ENCODE peak calls at places on chromosomes 5 and 9, in five cellular contexts. One of them, this sample, is unnamed.

GRCh38 chr5:160787247-160787646 is 64.8 kb downstream of the ATP10B start:
- DNase-seq in A549: peak; percentile 27
- DNase-seq in right lobe of liver: peak; percentile 31
- DNase-seq in H1: peak; percentile 53
- DNase-seq in transverse colon: peak; percentile 81
- DNase-seq in this sample: peak; percentile 35

GRCh38 chr5:165504716-165505115 is 1999.3 kb downstream of the MAT2B start:
- DNase-seq in transverse colon: no peak
- DNase-seq in H1: no peak
- DNase-seq in A549: no peak
- DNase-seq in right lobe of liver: no peak
- DNase-seq in this sample: no peak

GRCh38 chr5:163269624-163270023 is 167.8 kb upstream of the CCNG1 start:
- DNase-seq in A549: peak; percentile 4
- DNase-seq in right lobe of liver: no peak
- DNase-seq in transverse colon: no peak
- DNase-seq in H1: no peak
- DNase-seq in this sample: no peak

GRCh38 chr5:55450050-55450765 is 84.6 kb downstream of the PLPP1 start:
- DNase-seq in H1: no peak
- DNase-seq in right lobe of liver: no peak
- DNase-seq in transverse colon: no peak
- DNase-seq in A549: no peak
- DNase-seq in this sample: no peak

GRCh38 chr5:59547731-59548130 is 345.8 kb downstream of the PDE4D start:
- DNase-seq in A549: peak; percentile 76
- DNase-seq in H1: no peak
- DNase-seq in right lobe of liver: no peak
- DNase-seq in transverse colon: no peak
- DNase-seq in this sample: no peak

GRCh38 chr5:135008981-135009735 is 24.9 kb downstream of the PITX1 start:
- DNase-seq in right lobe of liver: no peak
- DNase-seq in transverse colon: no peak
- DNase-seq in H1: no peak
- DNase-seq in A549: no peak
- DNase-seq in this sample: no peak

GRCh38 chr9:86557063-86557766 is 203.0 kb upstream of the TUT7 start:
- DNase-seq in transverse colon: no peak
- DNase-seq in right lobe of liver: no peak
- DNase-seq in A549: no peak
- DNase-seq in H1: no peak
- DNase-seq in this sample: no peak

GRCh38 chr5:57509501-57510260 is 27.1 kb upstream of the ACTBL2 start:
- DNase-seq in H1: no peak
- DNase-seq in right lobe of liver: no peak
- DNase-seq in A549: no peak
- DNase-seq in transverse colon: no peak
- DNase-seq in this sample: no peak

GRCh38 chr9:109910616-109911568 is 130.9 kb downstream of the PALM2AKAP2 start:
- DNase-seq in H1: no peak
- DNase-seq in A549: peak; percentile 64
- DNase-seq in transverse colon: peak; percentile 60
- DNase-seq in right lobe of liver: peak; percentile 50
- DNase-seq in this sample: no peak

GRCh38 chr9:136740069-136740468 is 2.7 kb downstream of the LCN10 start:
- DNase-seq in transverse colon: no peak
- DNase-seq in H1: no peak
- DNase-seq in A549: no peak
- DNase-seq in right lobe of liver: no peak
- DNase-seq in this sample: no peak

GRCh38 chr5:179411161-179411841 is 66.0 kb upstream of the ADAMTS2 start:
- DNase-seq in H1: peak; percentile 39
- DNase-seq in transverse colon: no peak
- DNase-seq in right lobe of liver: no peak
- DNase-seq in A549: no peak
- DNase-seq in this sample: no peak

GRCh38 chr9:130101963-130102362 is 48.3 kb downstream of the GPR107 start:
- DNase-seq in transverse colon: no peak
- DNase-seq in right lobe of liver: no peak
- DNase-seq in H1: no peak
- DNase-seq in A549: no peak
- DNase-seq in this sample: no peak

GRCh38 chr9:127629468-127630081 is 17.5 kb downstream of the STXBP1 start:
- DNase-seq in A549: no peak
- DNase-seq in H1: peak; percentile 55
- DNase-seq in transverse colon: no peak
- DNase-seq in right lobe of liver: no peak
- DNase-seq in this sample: no peak

GRCh38 chr5:154714271-154714986 is 40.7 kb upstream of the LARP1 start:
- DNase-seq in right lobe of liver: no peak
- DNase-seq in H1: no peak
- DNase-seq in A549: no peak
- DNase-seq in transverse colon: peak; percentile 49
- DNase-seq in this sample: no peak

GRCh38 chr5:16750445-16750844 is 133.6 kb upstream of the RETREG1 start:
- DNase-seq in H1: no peak
- DNase-seq in right lobe of liver: no peak
- DNase-seq in transverse colon: no peak
- DNase-seq in A549: no peak
- DNase-seq in this sample: no peak

GRCh38 chr9:84366683-84367082 is 26.1 kb upstream of the SLC28A3 start:
- DNase-seq in H1: no peak
- DNase-seq in A549: no peak
- DNase-seq in right lobe of liver: no peak
- DNase-seq in transverse colon: no peak
- DNase-seq in this sample: no peak

GRCh38 chr5:144369001-144369400 is 198.3 kb downstream of the KCTD16 start:
- DNase-seq in A549: no peak
- DNase-seq in right lobe of liver: no peak
- DNase-seq in transverse colon: no peak
- DNase-seq in H1: no peak
- DNase-seq in this sample: no peak

GRCh38 chr5:148376198-148376597 is 7.6 kb upstream of the FBXO38 start:
- DNase-seq in transverse colon: no peak
- DNase-seq in A549: no peak
- DNase-seq in H1: no peak
- DNase-seq in right lobe of liver: no peak
- DNase-seq in this sample: peak; percentile 17

GRCh38 chr5:132063090-132063911 is 2.8 kb downstream of the IL3 start:
- DNase-seq in right lobe of liver: peak; percentile 75
- DNase-seq in transverse colon: peak; percentile 77
- DNase-seq in A549: peak; percentile 62
- DNase-seq in H1: peak; percentile 98
- DNase-seq in this sample: peak; percentile 86

GRCh38 chr9:97518909-97519307 is 17.4 kb downstream of the TMOD1 start:
- DNase-seq in A549: peak; percentile 79
- DNase-seq in right lobe of liver: no peak
- DNase-seq in H1: no peak
- DNase-seq in transverse colon: peak; percentile 63
- DNase-seq in this sample: no peak

DNA sequence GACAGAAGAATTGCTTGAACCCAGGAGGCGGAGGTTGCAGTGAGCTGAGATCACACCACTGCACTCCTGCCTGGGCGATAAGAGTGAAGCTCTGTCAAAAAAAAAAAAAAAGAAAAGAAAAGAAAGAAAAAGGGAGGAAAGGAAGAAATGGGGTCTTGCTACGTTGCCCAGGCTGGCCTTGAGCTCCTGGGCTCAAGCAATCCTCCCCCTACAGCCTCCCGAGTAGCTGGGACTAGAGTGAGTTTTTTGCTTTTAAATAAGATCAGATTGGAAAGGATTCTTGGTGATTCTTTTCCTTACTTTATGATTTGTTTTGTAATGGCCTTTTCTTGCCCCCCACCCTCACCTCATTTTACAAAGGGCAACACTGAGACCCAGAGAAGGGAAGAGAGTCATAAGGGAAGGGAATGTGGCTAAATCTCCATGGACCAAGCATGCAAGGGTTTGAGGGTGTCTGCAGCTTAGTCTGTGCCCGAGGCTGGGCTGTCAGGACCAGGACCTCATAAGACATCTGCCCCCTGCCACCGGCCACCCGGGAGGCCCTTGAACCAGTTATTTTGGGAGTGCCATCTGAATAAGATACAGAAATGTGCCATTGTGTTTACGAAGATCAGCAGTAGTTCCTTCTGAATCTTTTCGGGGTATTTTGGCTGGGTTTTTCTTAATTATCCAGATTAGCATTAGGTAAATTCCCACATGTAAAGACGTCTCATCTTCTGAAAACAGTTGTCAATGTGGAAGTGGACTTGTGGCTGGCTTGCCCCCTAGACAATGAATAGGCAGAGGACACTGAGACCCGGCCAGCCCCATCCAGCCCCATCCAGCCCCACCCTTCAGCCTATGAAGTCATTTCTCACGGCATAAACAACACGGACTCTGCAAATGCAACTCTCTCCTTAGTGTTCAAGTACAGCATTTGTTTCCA is 44.5 kb upstream of the GRHPR start:
- DNase-seq in right lobe of liver: no peak
- DNase-seq in H1: no peak
- DNase-seq in transverse colon: no peak
- DNase-seq in A549: no peak
- DNase-seq in this sample: no peak
- H3K4me1 ChIP-seq in right lobe of liver: no peaks in the 10 kb centered on the region
- H3K4me1 ChIP-seq in H1: no peaks in the 10 kb centered on the region
- H3K4me1 ChIP-seq in transverse colon: no peaks in the 10 kb centered on the region
- H3K4me1 ChIP-seq in A549: no peaks in the 10 kb centered on the region
- H3K4me1 ChIP-seq in this sample: no peaks in the 10 kb centered on the region

GRCh38 chr5:95822408-95823240 is at the start of gene GLRX:
- DNase-seq in right lobe of liver: peak; percentile 69
- DNase-seq in A549: peak; percentile 81
- DNase-seq in H1: peak; percentile 68
- DNase-seq in transverse colon: peak; percentile 86
- DNase-seq in this sample: peak; percentile 85

GRCh38 chr5:95822038-95822407 is 503 bp downstream of the GLRX start:
- DNase-seq in H1: no peak
- DNase-seq in transverse colon: peak; percentile 70
- DNase-seq in A549: peak; percentile 38
- DNase-seq in right lobe of liver: peak; percentile 63
- DNase-seq in this sample: peak; percentile 74

GRCh38 chr5:95824747-95825146 is 2.2 kb upstream of the GLRX start:
- DNase-seq in right lobe of liver: no peak
- DNase-seq in H1: no peak
- DNase-seq in A549: no peak
- DNase-seq in transverse colon: no peak
- DNase-seq in this sample: no peak

GRCh38 chr5:95823241-95823737 is 763 bp upstream of the GLRX start:
- DNase-seq in H1: no peak
- DNase-seq in transverse colon: no peak
- DNase-seq in A549: no peak
- DNase-seq in right lobe of liver: no peak
- DNase-seq in this sample: no peak

GRCh38 chr5:95823738-95824609 is 1.4 kb upstream of the GLRX start:
- DNase-seq in A549: peak; percentile 91
- DNase-seq in H1: no peak
- DNase-seq in transverse colon: peak; percentile 69
- DNase-seq in right lobe of liver: peak; percentile 60
- DNase-seq in this sample: peak; percentile 51
- TF ChIP-seq POLR2A in A549: no peak
- TF ChIP-seq POLR2A in H1: no peak
- TF ChIP-seq POLR2A in transverse colon: peak; percentile 35
- TF ChIP-seq POLR2A in right lobe of liver: peak; percentile 47
- TF ChIP-seq POLR2A in this sample: no peak

GRCh38 chr5:92841604-92842155 is 739.3 kb downstream of the NR2F1-AS1 start:
- DNase-seq in A549: no peak
- DNase-seq in transverse colon: no peak
- DNase-seq in right lobe of liver: no peak
- DNase-seq in H1: no peak
- DNase-seq in this sample: no peak

GRCh38 chr5:92835712-92836111 is 745.3 kb downstream of the NR2F1-AS1 start:
- DNase-seq in transverse colon: no peak
- DNase-seq in H1: no peak
- DNase-seq in right lobe of liver: no peak
- DNase-seq in A549: no peak
- DNase-seq in this sample: no peak

GRCh38 chr5:92836861-92837755 is 743.9 kb downstream of the NR2F1-AS1 start:
- DNase-seq in right lobe of liver: no peak
- DNase-seq in transverse colon: no peak
- DNase-seq in A549: no peak
- DNase-seq in H1: no peak
- DNase-seq in this sample: no peak

GRCh38 chr5:92838253-92838652 is 742.8 kb downstream of the NR2F1-AS1 start:
- DNase-seq in A549: peak; percentile 50
- DNase-seq in transverse colon: no peak
- DNase-seq in right lobe of liver: no peak
- DNase-seq in H1: no peak
- DNase-seq in this sample: no peak
- TF ChIP-seq CTCF in A549: peak; percentile 32
- TF ChIP-seq CTCF in transverse colon: no peak
- TF ChIP-seq CTCF in right lobe of liver: peak; percentile 49
- TF ChIP-seq CTCF in H1: peak; percentile 65
- TF ChIP-seq CTCF in this sample: no peak

DNA sequence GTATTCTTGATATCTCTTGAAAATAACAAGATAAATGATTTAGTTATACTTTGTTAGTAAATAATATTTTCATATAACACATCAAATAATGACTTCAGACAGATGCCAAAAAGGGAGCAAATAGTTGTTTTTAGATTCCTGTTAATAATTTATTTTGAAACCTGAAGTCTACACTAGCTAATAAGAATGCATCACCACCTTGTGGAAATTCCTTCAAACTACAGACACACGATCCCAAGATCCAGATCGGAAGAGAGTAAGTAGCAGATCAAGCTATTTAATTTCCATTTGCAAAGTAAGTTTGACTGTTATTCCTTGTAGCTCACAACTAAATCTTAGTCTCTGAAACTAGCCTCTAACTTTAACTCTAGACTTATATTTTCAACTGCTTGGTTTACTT is 35.5 kb upstream of the ISL1 start:
- DNase-seq in A549: peak; percentile 8
- DNase-seq in right lobe of liver: no peak
- DNase-seq in transverse colon: no peak
- DNase-seq in H1: no peak
- DNase-seq in this sample: no peak
- H3K4me1 ChIP-seq in A549: no peaks in the 10 kb centered on the region
- H3K4me1 ChIP-seq in right lobe of liver: no peaks in the 10 kb centered on the region
- H3K4me1 ChIP-seq in transverse colon: no peaks in the 10 kb centered on the region
- H3K4me1 ChIP-seq in H1: no peaks in the 10 kb centered on the region
- H3K4me1 ChIP-seq in this sample: no peaks in the 10 kb centered on the region

GRCh38 chr9:120927125-120928014 is 774 bp upstream of the TRAF1 start:
- DNase-seq in transverse colon: no peak
- DNase-seq in A549: no peak
- DNase-seq in H1: no peak
- DNase-seq in right lobe of liver: no peak
- DNase-seq in this sample: no peak
- TF ChIP-seq POLR2A in transverse colon: no peak
- TF ChIP-seq POLR2A in A549: no peak
- TF ChIP-seq POLR2A in H1: no peak
- TF ChIP-seq POLR2A in right lobe of liver: no peak
- TF ChIP-seq POLR2A in this sample: no peak